ENCODE peak calls at places on chromosomes 4 and X, in seven cellular contexts. Y is NCI-H2081; E is activated T-cell treated with anti-CD3 and anti-CD28 coated beads, Interleukin-2, amount 50 U/mL, for 4 hours; D is right lobe of liver; F is BE2C; P is ureter; L is M059J. Z is an unnamed sample.

GRCh38 chr4:148998719-148999118 is 556.5 kb upstream of the NR3C2 start:
- DNase-seq in Y (no peak), E (no peak), F (peak), P (no peak), L (peak), D (no peak), Z (peak)

GRCh38 chr4:184347251-184348239 is 126.8 kb downstream of the IRF2 start:
- DNase-seq in E (no peak), Y (peak), F (no peak), D (peak), P (peak), L (peak), Z (peak)

GRCh38 chrX:103614999-103615398 is 7.2 kb downstream of the TCEAL3 start:
- DNase-seq in D (no peak), E (no peak), Y (no peak), F (no peak), P (no peak), L (peak), Z (peak)

GRCh38 chr4:159158083-159158617 is 55.3 kb downstream of the RAPGEF2 start:
- DNase-seq in F (no peak), P (no peak), Y (no peak), E (no peak), L (no peak), D (no peak), Z (no peak)

GRCh38 chr4:16865897-16866283 is 32.6 kb downstream of the LDB2 start:
- DNase-seq in P (no peak), D (no peak), E (no peak), F (no peak), Y (no peak), L (no peak), Z (no peak)

GRCh38 chrX:1593286-1594271 is 2.2 kb downstream of the AKAP17A start:
- DNase-seq in D (no peak), Y (no peak), F (no peak), P (no peak), E (no peak), L (no peak), Z (no peak)

GRCh38 chrX:120244735-120245498 is 5.7 kb upstream of the ZBTB33 start:
- DNase-seq in P (peak), L (peak), F (peak), D (peak), E (peak), Y (peak), Z (peak)

GRCh38 chr4:156694413-156694812 is 277.2 kb downstream of the PDGFC start:
- DNase-seq in D (no peak), Y (no peak), E (no peak), F (no peak), L (no peak), P (no peak), Z (no peak)

GRCh38 chr4:171846232-171846631 is 33.0 kb downstream of the GALNTL6 start:
- DNase-seq in Y (peak), L (peak), F (peak), D (no peak), P (no peak), E (no peak), Z (peak)

GRCh38 chr4:32073542-32073941 is 1353.4 kb downstream of the PCDH7 start:
- DNase-seq in F (no peak), L (no peak), D (no peak), P (no peak), Y (no peak), E (no peak), Z (peak)

GRCh38 chr4:105106416-105106815 is 40.3 kb upstream of the TET2 start:
- DNase-seq in F (no peak), E (no peak), Y (no peak), L (no peak), D (no peak), P (no peak), Z (no peak)

GRCh38 chr4:36128689-36129088 is 115.6 kb downstream of the ARAP2 start:
- DNase-seq in E (no peak), D (no peak), P (no peak), L (no peak), F (no peak), Y (no peak), Z (no peak)

GRCh38 chr4:133801858-133802257 is 399.7 kb downstream of the PABPC4L start:
- DNase-seq in D (no peak), L (no peak), P (no peak), F (no peak), Y (no peak), E (no peak), Z (no peak)

GRCh38 chr4:10171055-10171454 is 54.5 kb upstream of the WDR1 start:
- DNase-seq in F (no peak), Y (no peak), P (no peak), D (no peak), E (no peak), L (peak), Z (peak)

GRCh38 chr4:27089186-27089585 is 228.5 kb downstream of the STIM2 start:
- DNase-seq in L (no peak), Y (no peak), D (no peak), P (no peak), F (no peak), E (no peak), Z (no peak)

GRCh38 chrX:20059467-20060128 is 57.1 kb downstream of the MAP7D2 start:
- DNase-seq in D (no peak), F (no peak), Y (no peak), E (no peak), L (peak), P (no peak), Z (no peak)

GRCh38 chrX:137565921-137566745 is at the start of gene ZIC3:
- DNase-seq in P (no peak), Y (peak), E (no peak), D (peak), L (no peak), F (no peak), Z (no peak)

GRCh38 chr4:149896428-149896827 is 80.8 kb upstream of the IQCM start:
- DNase-seq in E (no peak), L (peak), P (no peak), D (no peak), Y (peak), F (no peak), Z (peak)

GRCh38 chr4:113293043-113293560 is 243.6 kb downstream of the ANK2 start:
- DNase-seq in D (no peak), P (no peak), L (peak), Y (no peak), E (no peak), F (no peak), Z (no peak)

Z was measured in mammary epithelial cell.